ENCODE peak calls at places on chromosomes 4 and X, in ten cellular contexts. C is adipocyte; J is Calu3; R is ecto neural progenitor cell; V is heart left ventricle; X is activated CD4-positive, alpha-beta T cell treated with anti-CD3 and anti-CD28 coated beads, Interleukin-2, amount 50 U/mL, for 48 hours; F is D341Med; L is iPS DF 19.7; N is Right ventricle myocardium superior; A is activated CD8-positive, alpha-beta memory T cell treated with anti-CD3 and anti-CD28 coated beads for 1 hour. Y is an unnamed sample.

GRCh38 chrX:54223581-54223980 is 40.5 kb upstream of the FAM120C start:
- DNase-seq in R (no peak), L (no peak), N (no peak), F (no peak), X (no peak), C (no peak), J (no peak), A (no peak), V (no peak), Y (no peak)

GRCh38 chr4:151690164-151690856 is 70.5 kb downstream of the GATB start:
- DNase-seq in L (no peak), A (no peak), N (no peak), J (no peak), V (no peak), R (no peak), C (peak; percentile 71), F (peak; percentile 51), X (no peak), Y (no peak)

GRCh38 chr4:80271806-80272205 is 5.3 kb downstream of the FGF5 start:
- DNase-seq in R (no peak), C (peak; percentile 61), J (no peak), X (no peak), N (no peak), L (no peak), A (no peak), F (no peak), V (no peak), Y (no peak)

GRCh38 chr4:118955515-118955914 is 66.9 kb downstream of the SYNPO2 start:
- DNase-seq in V (no peak), N (no peak), X (no peak), F (no peak), R (no peak), L (no peak), J (no peak), C (peak; percentile 75), A (no peak), Y (no peak)

GRCh38 chr4:111602848-111603247 is 542.4 kb upstream of the FAM241A start:
- DNase-seq in A (no peak), F (peak; percentile 18), V (no peak), R (no peak), L (no peak), J (no peak), X (no peak), N (no peak), C (peak; percentile 53), Y (no peak)

GRCh38 chr4:112156546-112156945 is 11.3 kb downstream of the FAM241A start:
- DNase-seq in J (no peak), F (no peak), C (no peak), R (no peak), L (no peak), X (no peak), N (no peak), A (no peak), V (no peak), Y (no peak)

GRCh38 chr4:150874386-150875226 is 140.5 kb downstream of the LRBA start:
- DNase-seq in C (no peak), L (no peak), V (peak; percentile 85), F (peak; percentile 12), X (no peak), N (peak; percentile 68), A (no peak), J (no peak), R (no peak), Y (no peak)

GRCh38 chr4:120694973-120695372 is 227.6 kb downstream of the PRDM5 start:
- DNase-seq in A (no peak), R (no peak), J (peak; percentile 6), F (no peak), N (no peak), C (no peak), L (no peak), X (no peak), V (no peak), Y (no peak)

GRCh38 chr4:130632731-130633604 is 1537.0 kb downstream of the C4orf33 start:
- DNase-seq in J (no peak), V (no peak), F (no peak), N (no peak), X (no peak), L (no peak), C (no peak), A (no peak), R (no peak), Y (no peak)

GRCh38 chr4:4852591-4853362 is 6.7 kb upstream of the MSX1 start:
- DNase-seq in J (peak; percentile 22), L (no peak), N (peak; percentile 48), X (no peak), A (no peak), C (peak; percentile 54), F (no peak), V (peak; percentile 24), R (peak; percentile 83), Y (no peak)

GRCh38 chr4:73855406-73855805 is 2.3 kb downstream of the PF4V1 start:
- DNase-seq in A (no peak), L (no peak), C (no peak), N (no peak), X (no peak), F (no peak), J (no peak), V (no peak), R (no peak), Y (no peak)

Y was measured in neuronal stem cell.